ENCODE peak calls at places on chromosome 9, in seven cellular contexts. Q, D, G, A, B, I and J are unnamed samples.
A peak's percentile ranks its signal among the peaks of the same experiment; 100 is the strongest.

GRCh38 chr9:1042466-1042865 is 7.7 kb upstream of the DMRT2 start:
- DNase-seq in Q (no peak), D (peak; percentile 23), G (no peak), A (no peak), B (no peak), I (no peak), J (no peak)

GRCh38 chr9:37602817-37603216 is 10.4 kb upstream of the TOMM5 start:
- DNase-seq in Q (peak; percentile 81), D (no peak), G (no peak), A (no peak), B (no peak), I (no peak), J (no peak)

GRCh38 chr9:14320272-14321245 is 6.6 kb upstream of the NFIB start:
- DNase-seq in Q (peak; percentile 83), D (peak; percentile 97), G (peak; percentile 95), A (peak; percentile 48), B (no peak), I (peak; percentile 88), J (no peak)

GRCh38 chr9:105881654-105882349 is 187.5 kb downstream of the TMEM38B start:
- DNase-seq in Q (peak; percentile 79), D (peak; percentile 70), G (peak; percentile 34), A (peak; percentile 78), B (peak; percentile 57), I (peak; percentile 18), J (no peak)

GRCh38 chr9:129235931-129236331 is 57.9 kb upstream of the IER5L start:
- DNase-seq in Q (no peak), D (no peak), G (no peak), A (no peak), B (no peak), I (no peak), J (no peak)

GRCh38 chr9:137441289-137441934 is at the start of gene ENTPD8:
- DNase-seq in Q (peak; percentile 60), D (no peak), G (no peak), A (peak; percentile 48), B (peak; percentile 58), I (no peak), J (no peak)

GRCh38 chr9:752201-752600 is 89.3 kb upstream of the DMRT1 start:
- DNase-seq in Q (peak; percentile 82), D (peak; percentile 89), G (peak; percentile 96), A (peak; percentile 75), B (no peak), I (peak; percentile 83), J (no peak)

GRCh38 chr9:135394699-135395645 is 84.6 kb upstream of the PPP1R26 start:
- DNase-seq in Q (no peak), D (no peak), G (no peak), A (no peak), B (no peak), I (no peak), J (no peak)

GRCh38 chr9:121662896-121663580 is 11.6 kb downstream of the DAB2IP start:
- DNase-seq in Q (no peak), D (no peak), G (peak; percentile 45), A (no peak), B (no peak), I (no peak), J (no peak)

GRCh38 chr9:129752915-129753724 is at the start of gene PTGES:
- DNase-seq in Q (peak; percentile 75), D (peak; percentile 92), G (peak; percentile 83), A (peak; percentile 54), B (peak; percentile 65), I (no peak), J (no peak)

GRCh38 chr9:21412109-21412508 is 3.2 kb downstream of the IFNA8 start:
- DNase-seq in Q (no peak), D (no peak), G (no peak), A (peak; percentile 93), B (no peak), I (no peak), J (no peak)

GRCh38 chr9:14565352-14565956 is 127.8 kb downstream of the ZDHHC21 start:
- DNase-seq in Q (no peak), D (no peak), G (no peak), A (no peak), B (no peak), I (no peak), J (no peak)

GRCh38 chr9:137466041-137466799 is 7.1 kb upstream of the NSMF start:
- DNase-seq in Q (no peak), D (no peak), G (no peak), A (no peak), B (no peak), I (no peak), J (no peak)

GRCh38 chr9:16744386-16744785 is 126.1 kb downstream of the BNC2 start:
- DNase-seq in Q (peak; percentile 10), D (peak; percentile 60), G (peak; percentile 61), A (no peak), B (no peak), I (no peak), J (no peak)

GRCh38 chr9:96686638-96687335 is 31.7 kb upstream of the PRXL2C start:
- DNase-seq in Q (no peak), D (peak; percentile 89), G (peak; percentile 80), A (no peak), B (peak; percentile 48), I (peak; percentile 34), J (peak; percentile 19)

GRCh38 chr9:117763314-117763713 is 59.1 kb downstream of the TLR4 start:
- DNase-seq in Q (no peak), D (peak; percentile 45), G (peak; percentile 35), A (no peak), B (no peak), I (peak; percentile 14), J (no peak)

GRCh38 chr9:128723866-128724743 is at the start of gene ZDHHC12:
- DNase-seq in Q (peak; percentile 95), D (peak; percentile 95), G (peak; percentile 96), A (peak; percentile 99), B (peak; percentile 100), I (peak; percentile 69), J (peak; percentile 76)

GRCh38 chr9:69971643-69972449 is 71.8 kb upstream of the MAMDC2 start:
- DNase-seq in Q (peak; percentile 67), D (peak; percentile 72), G (peak; percentile 75), A (peak; percentile 31), B (peak; percentile 63), I (peak; percentile 30), J (peak; percentile 1)

GRCh38 chr9:121765021-121765950 is 113.9 kb downstream of the DAB2IP start:
- DNase-seq in Q (peak; percentile 63), D (peak; percentile 63), G (peak; percentile 60), A (no peak), B (no peak), I (no peak), J (no peak)

GRCh38 chr9:108322326-108323098 is 533.3 kb downstream of the ACTL7B start:
- DNase-seq in Q (peak; percentile 15), D (no peak), G (no peak), A (no peak), B (no peak), I (no peak), J (no peak)

GRCh38 chr9:26463841-26464240 is 428.8 kb downstream of the CAAP1 start:
- DNase-seq in Q (no peak), D (no peak), G (no peak), A (no peak), B (no peak), I (no peak), J (no peak)

GRCh38 chr9:16627967-16628366 is 242.5 kb downstream of the BNC2 start:
- DNase-seq in Q (no peak), D (peak; percentile 94), G (peak; percentile 99), A (peak; percentile 11), B (no peak), I (peak; percentile 95), J (no peak)

GRCh38 chr9:111916234-111916645 is 19.6 kb downstream of the UGCG start:
- DNase-seq in Q (no peak), D (no peak), G (no peak), A (no peak), B (peak; percentile 53), I (no peak), J (no peak)

GRCh38 chr9:134545213-134546211 is 96.1 kb upstream of the COL5A1 start:
- DNase-seq in Q (no peak), D (peak; percentile 84), G (peak; percentile 91), A (no peak), B (no peak), I (no peak), J (peak; percentile 7)

GRCh38 chr9:5931657-5932056 is 41.0 kb downstream of the MLANA start:
- DNase-seq in Q (no peak), D (no peak), G (no peak), A (no peak), B (no peak), I (no peak), J (no peak)

GRCh38 chr9:38356851-38357250 is 35.7 kb upstream of the ALDH1B1 start:
- DNase-seq in Q (no peak), D (no peak), G (no peak), A (no peak), B (no peak), I (no peak), J (no peak)

GRCh38 chr9:12464910-12465512 is 228.2 kb upstream of the TYRP1 start:
- DNase-seq in Q (peak; percentile 46), D (peak; percentile 40), G (peak; percentile 7), A (peak; percentile 61), B (peak; percentile 3), I (peak; percentile 1), J (no peak)

GRCh38 chr9:33320568-33321261 is 30.4 kb downstream of the NFX1 start:
- DNase-seq in Q (peak; percentile 87), D (peak; percentile 95), G (peak; percentile 95), A (no peak), B (no peak), I (peak; percentile 91), J (no peak)

GRCh38 chr9:93945400-93946337 is 9.5 kb downstream of the BARX1 start:
- DNase-seq in Q (no peak), D (no peak), G (no peak), A (peak; percentile 60), B (no peak), I (no peak), J (no peak)

GRCh38 chr9:75692309-75692708 is 198.2 kb upstream of the PCSK5 start:
- DNase-seq in Q (no peak), D (no peak), G (no peak), A (no peak), B (no peak), I (no peak), J (no peak)

GRCh38 chr9:72888943-72889342 is 63.9 kb downstream of the ALDH1A1 start:
- DNase-seq in Q (no peak), D (no peak), G (no peak), A (no peak), B (no peak), I (no peak), J (no peak)